ENCODE peak calls at places on chromosomes 1 and 21, in eight cellular contexts. C is HepG2, A is HCT116, R is H1, V is K562, S is GM12878, I is endothelial cell of umbilical vein, K is SK-N-SH. E is an unnamed sample.

GRCh38 chr1:209769171-209769904 is 13.5 kb downstream of the TRAF3IP3 start:
- DNase-seq in C (no peak), K (peak), V (no peak), R (no peak), A (no peak), I (peak), S (peak), E (peak)

GRCh38 chr1:154342836-154343472 is 17.6 kb downstream of the ATP8B2 start:
- DNase-seq in R (no peak), S (no peak), V (no peak), A (no peak), I (no peak), C (no peak), K (no peak), E (no peak)

GRCh38 chr21:44737706-44738354 is 26.5 kb upstream of the TSPEAR start:
- DNase-seq in K (no peak), S (no peak), V (no peak), A (no peak), R (peak), C (no peak), I (no peak), E (no peak)

GRCh38 chr1:6519935-6520621 is 28.6 kb upstream of the PLEKHG5 start:
- DNase-seq in K (peak), S (no peak), I (no peak), C (no peak), A (no peak), R (peak), V (no peak), E (peak)

GRCh38 chr1:115173151-115173550 is 83.8 kb upstream of the TSPAN2 start:
- DNase-seq in I (no peak), A (no peak), R (no peak), S (no peak), K (no peak), V (no peak), C (no peak), E (no peak)

GRCh38 chr1:180503274-180503862 is 991 bp upstream of the ACBD6 start:
- DNase-seq in K (peak), A (no peak), I (peak), R (no peak), C (no peak), S (no peak), V (peak), E (no peak)

GRCh38 chr1:33393991-33394390 is 36.9 kb downstream of the PHC2 start:
- DNase-seq in S (no peak), I (no peak), A (no peak), V (no peak), R (no peak), C (no peak), K (no peak), E (no peak)

GRCh38 chr21:21046063-21046462 is 47.9 kb downstream of the NCAM2 start:
- DNase-seq in A (no peak), S (no peak), C (no peak), V (no peak), R (no peak), I (no peak), K (no peak), E (no peak)

GRCh38 chr1:107766533-107766932 is 198.4 kb downstream of the VAV3 start:
- DNase-seq in I (no peak), A (no peak), K (no peak), C (no peak), S (no peak), V (no peak), R (no peak), E (no peak)

GRCh38 chr1:232635778-232636356 is 5.9 kb upstream of the SIPA1L2 start:
- DNase-seq in A (no peak), K (peak), R (no peak), I (peak), C (peak), V (peak), S (no peak), E (no peak)

GRCh38 chr1:226664413-226665101 is 74.5 kb downstream of the ITPKB start:
- DNase-seq in S (no peak), I (peak), C (no peak), R (no peak), V (no peak), K (no peak), A (no peak), E (no peak)

GRCh38 chr21:33109574-33110339 is 39.8 kb downstream of the OLIG1 start:
- DNase-seq in C (no peak), S (no peak), A (no peak), K (no peak), V (no peak), R (peak), I (no peak), E (no peak)

GRCh38 chr1:158506369-158506987 is 34.5 kb downstream of the OR10R2 start:
- DNase-seq in I (peak), K (peak), A (no peak), V (peak), S (peak), C (peak), R (peak), E (no peak)

GRCh38 chr1:230425252-230426061 is 675 bp downstream of the PGBD5 start:
- DNase-seq in C (no peak), R (peak), S (no peak), I (no peak), V (no peak), K (peak), A (no peak), E (no peak)
- TF ChIP-seq POLR2AphosphoS5 in C (no peak), R (no peak), S (no peak), I (no peak), V (no peak), K (no peak), A (no peak), E (no peak)

GRCh38 chr21:41321211-41321907 is 4.8 kb downstream of the FAM3B start:
- DNase-seq in I (no peak), C (no peak), S (no peak), R (no peak), A (no peak), V (no peak), K (no peak), E (no peak)
- H3K27ac ChIP-seq in I (no peak), C (peak), S (no peak), R (no peak), A (no peak), V (no peak), K (no peak), E (no peak)

GRCh38 chr1:54274881-54275280 is 74.9 kb downstream of the MRPL37 start:
- DNase-seq in C (no peak), R (no peak), I (no peak), A (no peak), V (no peak), K (no peak), S (no peak), E (no peak)

GRCh38 chr1:54273092-54273836 is 73.3 kb downstream of the MRPL37 start:
- DNase-seq in V (peak), I (peak), C (no peak), A (no peak), K (peak), R (peak), S (peak), E (no peak)

GRCh38 chr1:54272772-54273091 is 72.8 kb downstream of the MRPL37 start:
- DNase-seq in I (no peak), R (no peak), K (no peak), A (no peak), C (no peak), V (peak), S (no peak), E (no peak)

GRCh38 chr1:54274448-54274847 is 74.5 kb downstream of the MRPL37 start:
- DNase-seq in V (no peak), K (no peak), S (no peak), A (no peak), R (no peak), I (no peak), C (no peak), E (no peak)

GRCh38 chr1:54273837-54274192 is 73.8 kb downstream of the MRPL37 start:
- DNase-seq in C (no peak), A (no peak), V (peak), S (no peak), K (peak), R (no peak), I (no peak), E (no peak)
- H3K9ac ChIP-seq in C (no peak), A (no peak), V (peak), S (no peak), K (no peak), R (no peak), I (no peak), E (no peak)

GRCh38 chr1:35715568-35716002 is 3.1 kb downstream of the C1orf216 start:
- DNase-seq in V (peak), S (peak), I (peak), R (peak), A (peak), K (peak), C (peak), E (no peak)
- TF ChIP-seq POLR2AphosphoS5 in V (no peak), S (no peak), I (no peak), R (no peak), A (peak), K (no peak), C (no peak), E (peak)

DNA sequence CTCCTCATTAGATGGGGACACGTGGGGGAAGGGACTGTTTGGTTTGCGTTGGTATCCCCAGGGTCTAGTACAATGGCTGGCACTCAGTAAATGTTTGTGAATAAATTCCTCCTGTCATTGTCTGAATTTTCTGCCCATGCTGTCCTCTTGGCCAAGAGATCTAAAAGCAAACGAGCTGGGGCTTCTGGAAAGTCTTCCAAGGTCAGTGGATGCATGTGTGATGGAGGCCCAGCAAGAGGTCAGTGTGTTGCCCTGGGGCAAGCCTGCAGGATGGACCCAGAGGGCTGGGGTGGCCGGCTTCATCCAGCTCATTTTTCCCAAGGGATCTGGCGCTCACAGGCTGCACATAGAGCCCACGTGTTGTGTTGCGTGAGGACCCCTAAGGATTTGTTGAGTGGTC is 30.0 kb upstream of the JUN start:
- DNase-seq in V (no peak), A (no peak), C (peak), S (no peak), R (no peak), I (no peak), K (no peak), E (no peak)
- H3K27ac ChIP-seq in V (no peak), A (peak), C (no peak), S (no peak), R (no peak), I (peak), K (no peak), E (no peak)

E was measured in SK-N-MC.